ENCODE peak calls at places on chromosomes 13 and 19, in eight cellular contexts. B is stimulated activated CD4-positive, alpha-beta T cell treated with anti-CD3 and anti-CD28 coated beads, Interleukin-12 subunit alpha, Interleukin-12 subunit beta, amount 100 ng/mL, for 4 hours; W is HS-27A; J is NCI-H187 treated with DMSO at 0.1 percent for 48 hours; P is ELR; T is T-helper 1 cell; L is cerebellum; E is CD4-positive, CD25-positive, alpha-beta regulatory T cell. F is an unnamed sample.

GRCh38 chr19:6374179-6374709 is 1.5 kb downstream of the PSPN start:
- DNase-seq in E (no peak), W (no peak), T (no peak), L (peak), P (no peak), J (no peak), B (no peak), F (no peak)

GRCh38 chr13:110560606-110561334 is 752 bp downstream of the RAB20 start:
- DNase-seq in J (no peak), T (peak), B (peak), L (no peak), E (peak), P (peak), W (no peak), F (peak)

GRCh38 chr13:98445340-98446233 is 131.3 kb downstream of the STK24 start:
- DNase-seq in J (no peak), T (peak), L (peak), W (no peak), E (peak), B (peak), P (peak), F (peak)

GRCh38 chr19:3463039-3463958 is 17.0 kb downstream of the SMIM24 start:
- DNase-seq in T (no peak), E (no peak), W (no peak), B (no peak), P (no peak), L (no peak), J (no peak), F (no peak)

GRCh38 chr13:44523176-44524017 is 52.7 kb downstream of the TSC22D1 start:
- DNase-seq in B (no peak), P (peak), E (peak), W (no peak), T (no peak), L (no peak), J (no peak), F (no peak)

GRCh38 chr13:32669030-32669646 is 82.9 kb downstream of the PDS5B start:
- DNase-seq in L (peak), W (no peak), T (peak), B (no peak), J (no peak), P (peak), E (peak), F (peak)

GRCh38 chr13:87674143-87674772 is 3.1 kb downstream of the SLITRK5 start:
- DNase-seq in L (peak), B (no peak), T (no peak), P (no peak), J (no peak), W (no peak), E (no peak), F (peak)

GRCh38 chr13:109818136-109818535 is 31.8 kb upstream of the IRS2 start:
- DNase-seq in B (no peak), L (no peak), J (peak), P (no peak), W (no peak), T (no peak), E (no peak), F (no peak)

GRCh38 chr19:8569066-8569761 is 8.0 kb downstream of the MYO1F start:
- DNase-seq in W (peak), L (no peak), T (peak), E (peak), P (peak), B (no peak), J (no peak), F (no peak)

GRCh38 chr19:3073931-3074595 is 11.8 kb upstream of the TLE5 start:
- DNase-seq in J (no peak), E (no peak), P (no peak), T (no peak), B (no peak), L (no peak), W (no peak), F (no peak)

GRCh38 chr19:532578-533484 is 1.3 kb downstream of the CDC34 start:
- DNase-seq in J (no peak), L (peak), W (no peak), T (peak), B (no peak), P (peak), E (peak), F (no peak)

GRCh38 chr13:92365904-92366303 is 860.7 kb upstream of the GPC6 start:
- DNase-seq in W (no peak), B (no peak), E (no peak), P (no peak), J (no peak), T (no peak), L (no peak), F (no peak)

GRCh38 chr19:50668416-50669318 is 19.4 kb downstream of the C19orf81 start:
- DNase-seq in W (no peak), L (no peak), J (no peak), B (no peak), T (no peak), P (no peak), E (no peak), F (no peak)

GRCh38 chr19:7550987-7551761 is 15.7 kb downstream of the PNPLA6 start:
- DNase-seq in E (peak), L (peak), B (peak), J (peak), W (no peak), P (peak), T (peak), F (peak)

GRCh38 chr13:80116107-80116506 is 224.8 kb downstream of the SPRY2 start:
- DNase-seq in J (no peak), L (no peak), T (no peak), P (peak), E (no peak), B (no peak), W (no peak), F (no peak)

GRCh38 chr19:20279516-20279915 is 112.5 kb downstream of the ZNF486 start:
- DNase-seq in B (no peak), L (no peak), J (no peak), E (no peak), W (no peak), T (no peak), P (no peak), F (no peak)

GRCh38 chr19:14786421-14786851 is 8.1 kb upstream of the ADGRE2 start:
- DNase-seq in P (peak), W (no peak), L (no peak), B (peak), T (no peak), E (no peak), J (no peak), F (peak)

GRCh38 chr19:6709549-6709948 is 10.9 kb downstream of the C3 start:
- DNase-seq in E (no peak), B (no peak), T (no peak), W (no peak), P (no peak), J (no peak), L (no peak), F (no peak)

GRCh38 chr19:11434703-11435056 is 241 bp downstream of the ODAD3 start:
- DNase-seq in E (no peak), P (no peak), L (no peak), W (no peak), T (no peak), B (no peak), J (no peak), F (no peak)

GRCh38 chr13:53301449-53301848 is 272.8 kb downstream of the OLFM4 start:
- DNase-seq in L (no peak), T (no peak), E (no peak), P (no peak), B (no peak), W (no peak), J (peak), F (peak)

GRCh38 chr19:30908262-30908771 is 440.9 kb downstream of the TSHZ3 start:
- DNase-seq in L (no peak), P (no peak), E (no peak), B (no peak), W (no peak), J (no peak), T (no peak), F (no peak)

GRCh38 chr19:48405850-48406249 is 12.4 kb downstream of the GRIN2D start:
- DNase-seq in T (no peak), J (no peak), B (no peak), W (no peak), P (peak), E (no peak), L (no peak), F (no peak)

GRCh38 chr19:3006075-3006767 is 22.9 kb downstream of the TLE2 start:
- DNase-seq in L (no peak), T (no peak), B (no peak), P (no peak), J (no peak), E (no peak), W (no peak), F (peak)

GRCh38 chr19:54481326-54481930 is 8.3 kb upstream of the CDC42EP5 start:
- DNase-seq in B (no peak), E (peak), W (peak), J (no peak), L (peak), P (peak), T (peak), F (peak)

GRCh38 chr19:46727036-46727501 is 10.2 kb upstream of the PRKD2 start:
- DNase-seq in T (no peak), P (no peak), E (no peak), J (no peak), L (no peak), W (no peak), B (no peak), F (no peak)

GRCh38 chr19:43625918-43626579 is 6.6 kb upstream of the ZNF428 start:
- DNase-seq in J (no peak), E (peak), T (no peak), L (peak), P (peak), B (no peak), W (no peak), F (peak)

GRCh38 chr19:16324384-16325160 is at the start of gene KLF2:
- DNase-seq in T (peak), B (peak), P (peak), W (peak), E (peak), J (no peak), L (peak), F (peak)